ENCODE peak calls at places on chromosomes 4 and X, in nine cellular contexts. C is CD8-positive, alpha-beta T cell; L is psoas muscle; E is SK-N-SH; H is OCI-LY7; A is GM23338; P is choroid plexus epithelial cell; X is upper lobe of right lung; J is endodermal cell. S is an unnamed sample.

GRCh38 chr4:121360496-121360895 is 20.3 kb downstream of the QRFPR start:
- DNase-seq in J (no peak), X (no peak), E (no peak), C (no peak), H (no peak), P (peak), L (no peak), A (no peak), S (peak)

GRCh38 chr4:74158561-74159396 is 861 bp downstream of the MTHFD2L start:
- DNase-seq in L (no peak), X (no peak), C (no peak), P (peak), J (no peak), A (no peak), E (no peak), H (peak), S (peak)

GRCh38 chr4:19455196-19455595 is 796.5 kb upstream of the SLIT2 start:
- DNase-seq in H (no peak), X (no peak), E (no peak), J (no peak), P (no peak), C (no peak), L (no peak), A (no peak), S (no peak)

GRCh38 chrX:103461156-103461555 is 58.1 kb downstream of the RAB40A start:
- DNase-seq in H (no peak), E (no peak), A (no peak), X (no peak), J (no peak), L (no peak), C (no peak), P (no peak), S (no peak)

GRCh38 chr4:168483786-168484185 is 3.5 kb upstream of the DDX60L start:
- DNase-seq in A (no peak), C (no peak), E (no peak), L (no peak), J (no peak), P (peak), X (no peak), H (no peak), S (peak)

GRCh38 chrX:940691-941090 is 271.8 kb downstream of the CRLF2 start:
- DNase-seq in E (no peak), L (no peak), H (no peak), P (no peak), X (no peak), J (no peak), A (no peak), C (no peak), S (no peak)

GRCh38 chr4:40347472-40347871 is 12.3 kb downstream of the CHRNA9 start:
- DNase-seq in J (no peak), C (no peak), E (no peak), H (no peak), X (no peak), P (no peak), A (no peak), L (no peak), S (no peak)

GRCh38 chr4:79049840-79050520 is 110.7 kb upstream of the PAQR3 start:
- DNase-seq in H (no peak), L (no peak), E (peak), J (no peak), P (no peak), C (no peak), A (peak), X (no peak), S (peak)

GRCh38 chr4:36432556-36432955 is 151.1 kb downstream of the DTHD1 start:
- DNase-seq in E (no peak), X (no peak), J (no peak), C (no peak), A (no peak), H (no peak), P (no peak), L (no peak), S (no peak)

GRCh38 chrX:80667967-80668366 is 141.7 kb downstream of the BRWD3 start:
- DNase-seq in L (no peak), A (no peak), P (no peak), J (no peak), C (no peak), X (no peak), H (no peak), E (no peak), S (no peak)

GRCh38 chrX:135340827-135341226 is 31.5 kb downstream of the ETDC start:
- DNase-seq in H (no peak), J (no peak), A (no peak), E (peak), X (no peak), C (no peak), P (no peak), L (no peak), S (peak)
- H3K4me3 ChIP-seq in H (peak), J (peak), A (peak), E (peak), X (peak), C (no peak), P (no peak), L (peak), S (peak)

GRCh38 chr4:99608417-99608816 is 33.8 kb downstream of the MTTP start:
- DNase-seq in L (no peak), X (no peak), H (no peak), E (no peak), C (no peak), J (no peak), P (no peak), A (no peak), S (no peak)

GRCh38 chr4:99612704-99613103 is 38.1 kb downstream of the MTTP start:
- DNase-seq in E (no peak), J (no peak), H (no peak), P (no peak), L (no peak), C (no peak), A (no peak), X (no peak), S (no peak)

GRCh38 chr4:99614491-99614890 is 39.9 kb downstream of the MTTP start:
- DNase-seq in X (no peak), C (no peak), L (no peak), J (no peak), P (no peak), E (no peak), A (no peak), H (no peak), S (no peak)

GRCh38 chr4:99612281-99612680 is 37.7 kb downstream of the MTTP start:
- DNase-seq in L (no peak), H (no peak), A (no peak), E (no peak), X (no peak), C (no peak), P (no peak), J (no peak), S (no peak)

GRCh38 chr4:99610605-99611172 is 36.1 kb downstream of the MTTP start:
- DNase-seq in H (no peak), E (no peak), L (no peak), J (no peak), A (no peak), P (no peak), C (no peak), X (no peak), S (peak)
- H3K4me3 ChIP-seq in H (no peak), E (no peak), L (peak), J (no peak), A (no peak), P (no peak), C (no peak), X (no peak), S (no peak)

DNA sequence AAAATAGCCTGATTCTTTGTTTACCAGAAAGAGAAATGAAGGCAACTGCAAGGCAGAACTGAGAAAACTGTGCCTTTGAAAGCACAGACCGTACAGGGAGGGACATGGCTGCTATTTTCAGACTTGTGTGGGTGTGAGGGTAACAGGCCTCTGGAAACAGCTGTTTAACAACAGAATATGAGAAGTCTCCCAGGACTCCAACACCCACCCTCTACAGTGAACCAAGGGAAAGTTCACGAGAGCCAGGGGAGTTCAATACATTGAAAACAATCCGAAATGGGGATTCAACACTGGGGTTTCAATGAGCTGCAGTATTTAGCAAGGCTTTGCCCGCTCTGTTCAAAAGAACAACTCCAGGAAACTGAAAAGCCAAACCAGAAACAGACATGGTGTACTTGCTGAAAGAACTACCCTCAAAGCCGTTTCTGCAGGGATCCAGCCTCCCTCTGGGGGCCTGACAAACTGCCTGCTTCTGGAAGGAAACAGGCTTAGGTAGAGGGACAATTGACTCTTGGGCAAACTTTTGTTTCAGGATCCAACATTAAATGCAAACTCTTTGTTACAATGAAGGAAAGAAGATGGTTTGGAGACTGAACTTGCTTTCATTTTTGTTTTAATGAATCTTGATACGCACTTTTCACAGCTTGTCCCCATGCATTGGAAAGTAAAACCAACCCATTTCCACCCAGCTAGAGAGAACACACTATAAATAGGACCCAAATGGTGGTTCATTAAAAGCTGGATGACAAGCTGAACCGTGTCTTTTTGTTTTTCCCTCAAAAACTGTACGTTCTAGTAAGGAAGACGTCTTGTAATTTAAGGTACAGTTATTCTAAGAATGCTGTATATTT is 95.5 kb upstream of the EGFL6 start:
- DNase-seq in H (peak), P (peak), X (no peak), L (no peak), C (no peak), E (no peak), A (no peak), J (no peak), S (peak)
- H3K4me3 ChIP-seq in H (peak), P (no peak), X (no peak), L (no peak), C (peak), E (no peak), A (no peak), J (no peak), S (no peak)

GRCh38 chr4:53705151-53705764 is 114.0 kb upstream of the LNX1 start:
- DNase-seq in H (peak), J (no peak), C (no peak), A (no peak), E (no peak), P (no peak), L (no peak), X (no peak), S (no peak)

GRCh38 chr4:53704329-53704728 is 113.0 kb upstream of the LNX1 start:
- DNase-seq in H (no peak), X (no peak), P (no peak), L (no peak), J (no peak), C (no peak), A (no peak), E (no peak), S (no peak)

GRCh38 chr4:53705972-53706371 is 114.7 kb upstream of the LNX1 start:
- DNase-seq in P (no peak), C (no peak), X (no peak), H (no peak), L (no peak), A (no peak), E (no peak), J (no peak), S (no peak)

GRCh38 chr4:53702334-53703266 is 111.3 kb upstream of the LNX1 start:
- DNase-seq in A (peak), L (peak), E (peak), X (peak), H (peak), J (peak), C (no peak), P (peak), S (peak)

GRCh38 chr4:53703267-53703655 is 112.0 kb upstream of the LNX1 start:
- DNase-seq in A (no peak), P (no peak), J (no peak), E (peak), L (no peak), H (no peak), C (no peak), X (no peak), S (no peak)
- H3K4me3 ChIP-seq in A (no peak), P (no peak), J (no peak), E (no peak), L (peak), H (peak), C (no peak), X (peak), S (no peak)

GRCh38 chr4:37754410-37755185 is 68.4 kb upstream of the RELL1 start:
- DNase-seq in L (no peak), J (no peak), E (no peak), C (no peak), H (no peak), A (no peak), P (no peak), X (no peak), S (no peak)

GRCh38 chr4:37759833-37760232 is 66.7 kb upstream of the PGM2 start:
- DNase-seq in C (no peak), A (no peak), X (no peak), H (no peak), J (no peak), E (no peak), P (no peak), L (no peak), S (no peak)

GRCh38 chr4:37758226-37758625 is 68.3 kb upstream of the PGM2 start:
- DNase-seq in J (no peak), A (no peak), X (no peak), E (no peak), H (peak), C (no peak), P (peak), L (no peak), S (peak)

GRCh38 chr4:37757121-37757520 is 69.4 kb upstream of the PGM2 start:
- DNase-seq in J (no peak), L (no peak), X (no peak), E (no peak), C (no peak), P (no peak), A (no peak), H (no peak), S (no peak)

GRCh38 chr4:37757705-37758104 is 68.8 kb upstream of the PGM2 start:
- DNase-seq in J (no peak), A (no peak), H (no peak), C (no peak), X (no peak), E (no peak), P (no peak), L (no peak), S (no peak)
- H3K4me3 ChIP-seq in J (no peak), A (no peak), H (no peak), C (no peak), X (no peak), E (no peak), P (no peak), L (no peak), S (no peak)

GRCh38 chrX:105314468-105314867 is 94.0 kb upstream of the TEX13A start:
- DNase-seq in E (no peak), H (no peak), L (no peak), C (no peak), P (peak), A (no peak), J (no peak), X (no peak), S (peak)

GRCh38 chrX:105313596-105313995 is 93.1 kb upstream of the TEX13A start:
- DNase-seq in L (no peak), P (no peak), E (no peak), A (no peak), H (no peak), J (no peak), X (no peak), C (no peak), S (no peak)

GRCh38 chrX:105317117-105317516 is 96.6 kb upstream of the TEX13A start:
- DNase-seq in H (no peak), J (no peak), L (no peak), P (no peak), A (no peak), C (no peak), X (no peak), E (no peak), S (no peak)

GRCh38 chrX:105315301-105315700 is 94.8 kb upstream of the TEX13A start:
- DNase-seq in A (no peak), P (peak), H (no peak), J (no peak), X (no peak), C (no peak), L (no peak), E (no peak), S (no peak)
- H3K4me3 ChIP-seq in A (no peak), P (no peak), H (no peak), J (no peak), X (no peak), C (no peak), L (no peak), E (no peak), S (no peak)

GRCh38 chr4:16897991-16898827 is at the start of gene LDB2:
- DNase-seq in P (peak), A (peak), E (peak), X (peak), C (no peak), H (no peak), L (peak), J (peak), S (peak)
- H3K4me3 ChIP-seq in P (peak), A (peak), E (peak), X (peak), C (no peak), H (no peak), L (peak), J (peak), S (peak)

GRCh38 chr4:11543710-11544109 is 115.0 kb upstream of the HS3ST1 start:
- DNase-seq in H (no peak), J (no peak), P (peak), C (no peak), E (no peak), A (no peak), L (no peak), X (no peak), S (peak)

GRCh38 chr4:11546391-11547160 is 117.9 kb upstream of the HS3ST1 start:
- DNase-seq in A (no peak), P (no peak), J (no peak), C (no peak), L (no peak), E (no peak), X (no peak), H (no peak), S (no peak)

GRCh38 chr4:11545651-11546050 is 117.0 kb upstream of the HS3ST1 start:
- DNase-seq in J (no peak), E (no peak), P (no peak), C (no peak), X (no peak), H (no peak), A (no peak), L (no peak), S (no peak)

GRCh38 chr4:11537846-11538245 is 109.2 kb upstream of the HS3ST1 start:
- DNase-seq in H (no peak), C (no peak), J (no peak), X (no peak), L (no peak), A (no peak), P (no peak), E (no peak), S (no peak)

GRCh38 chr4:11542952-11543351 is 114.3 kb upstream of the HS3ST1 start:
- DNase-seq in A (no peak), J (no peak), C (no peak), E (no peak), P (no peak), L (no peak), X (no peak), H (no peak), S (no peak)
- H3K4me3 ChIP-seq in A (no peak), J (no peak), C (no peak), E (no peak), P (no peak), L (no peak), X (no peak), H (no peak), S (no peak)

S was measured in astrocyte of the spinal cord.